ENCODE peak calls at places on chromosome 12, in ten cellular contexts. S is ascending aorta; R is kidney glomerular epithelial cell; X is SW480; Z is cardiac muscle cell; A is CD4-positive, alpha-beta T cell; O is stimulated activated CD4-positive, alpha-beta T cell treated with anti-CD3 and anti-CD28 coated beads, Interleukin-2, amount 100 ng/mL, for 24 hours; U is thyroid gland; J is neural crest cell; D is NCI-H1092 treated with DMSO at 0.1 percent for 48 hours. W is an unnamed sample.

GRCh38 chr12:29782821-29783772 is 645 bp downstream of the TMTC1 start:
- DNase-seq in S (no peak), R (no peak), X (no peak), Z (peak), A (no peak), O (no peak), U (peak), J (peak), D (peak), W (peak)

GRCh38 chr12:109462868-109463692 is 14.0 kb downstream of the KCTD10 start:
- DNase-seq in S (peak), R (peak), X (peak), Z (peak), A (no peak), O (no peak), U (peak), J (peak), D (no peak), W (peak)

GRCh38 chr12:122078141-122079037 is at the start of gene MLXIP:
- DNase-seq in S (peak), R (peak), X (peak), Z (peak), A (peak), O (peak), U (peak), J (peak), D (peak), W (peak)

GRCh38 chr12:71135077-71135811 is 22.6 kb downstream of the TSPAN8 start:
- DNase-seq in S (no peak), R (no peak), X (no peak), Z (no peak), A (no peak), O (no peak), U (no peak), J (no peak), D (no peak), W (no peak)

GRCh38 chr12:29816869-29817730 is 33.4 kb upstream of the TMTC1 start:
- DNase-seq in S (no peak), R (no peak), X (no peak), Z (no peak), A (no peak), O (no peak), U (no peak), J (no peak), D (no peak), W (no peak)

GRCh38 chr12:103799504-103800251 is 41.4 kb downstream of the NT5DC3 start:
- DNase-seq in S (no peak), R (peak), X (no peak), Z (peak), A (no peak), O (no peak), U (peak), J (no peak), D (peak), W (no peak)

GRCh38 chr12:6745751-6746525 is 7.0 kb downstream of the MLF2 start:
- DNase-seq in S (no peak), R (peak), X (no peak), Z (no peak), A (no peak), O (no peak), U (no peak), J (no peak), D (no peak), W (no peak)

GRCh38 chr12:10256064-10256463 is 43.4 kb downstream of the GABARAPL1 start:
- DNase-seq in S (no peak), R (no peak), X (no peak), Z (no peak), A (no peak), O (no peak), U (no peak), J (no peak), D (no peak), W (no peak)

GRCh38 chr12:119308743-119309456 is 25.6 kb upstream of the CCDC60 start:
- DNase-seq in S (no peak), R (no peak), X (no peak), Z (no peak), A (no peak), O (no peak), U (no peak), J (peak), D (peak), W (no peak)

GRCh38 chr12:13347241-13348043 is 150.9 kb downstream of the EMP1 start:
- DNase-seq in S (no peak), R (peak), X (peak), Z (peak), A (no peak), O (peak), U (no peak), J (no peak), D (no peak), W (no peak)

GRCh38 chr12:57101892-57102695 is 9.1 kb downstream of the STAT6 start:
- DNase-seq in S (no peak), R (no peak), X (peak), Z (no peak), A (no peak), O (no peak), U (no peak), J (no peak), D (no peak), W (no peak)

W was measured in ecto neural progenitor cell.